ENCODE peak calls at places on chromosomes 3 and 15, in five cellular contexts. V is breast epithelium, Q is hepatocyte, J is tibial artery, P is left ventricle myocardium inferior. Y is an unnamed sample. For H3K4me1 and H3K9me3, the result is how much of the 10 kb centered on the place peaks cover.

GRCh38 chr15:90205050-90205848 is 4.1 kb downstream of the SEMA4B start:
- DNase-seq in V (no peak), Q (no peak), J (no peak), P (no peak), Y (no peak)

GRCh38 chr3:128343287-128344045 is 123.2 kb downstream of the DNAJB8 start:
- DNase-seq in V (peak), Q (peak), J (no peak), P (no peak), Y (no peak)

GRCh38 chr3:14265246-14265962 is 86.8 kb downstream of the LSM3 start:
- DNase-seq in V (no peak), Q (peak), J (no peak), P (no peak), Y (no peak)

GRCh38 chr3:108524547-108524946 is 14.2 kb upstream of the MYH15 start:
- DNase-seq in V (no peak), Q (no peak), J (no peak), P (no peak), Y (peak)

GRCh38 chr3:170730071-170730812 is 139.8 kb downstream of the RPL22L1 start:
- DNase-seq in V (no peak), Q (no peak), J (no peak), P (no peak), Y (no peak)

GRCh38 chr15:75366163-75366562 is 2.2 kb downstream of the MAN2C1 start:
- DNase-seq in V (no peak), Q (no peak), J (no peak), P (no peak), Y (no peak)

GRCh38 chr3:129868912-129869311 is 24.6 kb downstream of the TMCC1 start:
- DNase-seq in V (no peak), Q (no peak), J (no peak), P (no peak), Y (no peak)

GRCh38 chr3:25386686-25387271 is 41.3 kb upstream of the RARB start:
- DNase-seq in V (no peak), Q (no peak), J (no peak), P (no peak), Y (no peak)

GRCh38 chr3:149658444-149659172 is 783 bp upstream of the WWTR1 start:
- DNase-seq in V (peak), Q (peak), J (peak), P (peak), Y (peak)

GRCh38 chr3:132317229-132317948 is at the start of gene ACP3:
- DNase-seq in V (peak), Q (peak), J (peak), P (peak), Y (no peak)

GRCh38 chr15:45088801-45089711 is 24.9 kb downstream of the DUOX2 start:
- DNase-seq in V (no peak), Q (peak), J (no peak), P (no peak), Y (no peak)

GRCh38 chr3:186888569-186888968 is 41.8 kb upstream of the ST6GAL1 start:
- DNase-seq in V (no peak), Q (peak), J (no peak), P (no peak), Y (no peak)

GRCh38 chr3:59422312-59422711 is 372.5 kb upstream of the CFAP20DC start:
- DNase-seq in V (no peak), Q (no peak), J (no peak), P (no peak), Y (no peak)

GRCh38 chr15:64148581-64148980 is 3.0 kb upstream of the SNX22 start:
- DNase-seq in V (no peak), Q (no peak), J (no peak), P (no peak), Y (no peak)

DNA sequence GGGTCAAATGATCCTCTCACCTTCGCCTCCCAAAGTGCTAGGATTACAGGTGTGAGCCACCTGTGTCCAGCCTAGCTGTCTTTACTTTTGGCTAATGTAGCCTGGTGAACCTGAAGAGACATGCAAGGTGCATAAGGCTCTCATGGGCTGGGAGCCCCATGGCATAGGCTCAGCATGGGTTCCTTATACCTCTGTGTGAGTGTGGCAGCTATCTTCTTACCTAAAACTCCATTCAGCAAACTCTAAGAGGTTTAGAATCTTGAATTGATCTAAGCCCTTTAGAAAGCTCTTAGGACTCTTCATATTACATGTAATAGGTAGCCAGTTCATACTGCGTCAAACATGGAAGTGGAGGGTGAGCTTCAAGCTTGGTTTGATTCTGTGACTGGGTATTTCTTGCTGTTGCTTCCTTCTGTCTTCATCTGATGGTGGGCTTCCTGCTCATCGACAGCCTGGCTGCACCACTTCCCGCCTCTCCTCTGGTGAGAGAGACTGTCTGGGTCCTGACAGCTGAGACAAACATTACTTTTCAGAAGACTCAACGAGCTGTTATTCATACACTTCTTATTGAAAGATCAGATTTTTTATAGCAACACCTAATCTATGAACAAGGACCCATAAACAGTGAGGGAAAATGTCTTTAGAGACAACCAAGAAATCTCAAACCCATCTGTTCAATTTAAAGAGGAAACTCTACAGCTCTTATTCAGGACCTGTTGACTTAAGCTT is 19.3 kb upstream of the TKT start:
- DNase-seq in V (no peak), Q (no peak), J (no peak), P (no peak), Y (no peak)
- H3K4me3 ChIP-seq in V (no peak), Q (no peak), J (no peak), P (no peak), Y (no peak)

GRCh38 chr3:12015627-12016026 is 11.4 kb downstream of the SYN2 start:
- DNase-seq in V (no peak), Q (no peak), J (no peak), P (no peak), Y (no peak)

GRCh38 chr3:12014613-12015012 is 10.4 kb downstream of the SYN2 start:
- DNase-seq in V (no peak), Q (no peak), J (no peak), P (no peak), Y (no peak)

DNA sequence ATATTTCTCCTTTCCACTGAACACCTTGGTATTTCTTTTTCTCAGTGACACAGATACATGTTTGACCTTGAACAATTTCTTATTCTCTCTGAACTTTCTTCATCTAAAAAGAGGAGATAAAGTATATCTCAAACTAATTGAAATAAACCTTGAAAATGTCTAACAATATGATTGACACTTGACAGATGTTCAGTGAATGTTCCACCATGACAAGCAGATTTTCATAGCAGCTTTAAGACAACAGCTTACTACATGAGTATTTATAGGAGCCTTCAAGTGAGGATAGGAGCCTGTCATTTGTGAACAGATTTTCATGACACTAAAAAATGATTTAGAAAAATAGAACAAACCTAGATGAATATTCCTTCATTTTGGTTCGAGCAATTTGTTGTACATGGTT is 13.3 kb downstream of the SYN2 start:
- DNase-seq in V (no peak), Q (no peak), J (no peak), P (no peak), Y (no peak)
- H3K4me1 ChIP-seq in V (under half), Q (under half), J (under half), P (under half), Y (under half)

GRCh38 chr3:193716155-193716554 is 123.1 kb downstream of the OPA1 start:
- DNase-seq in V (no peak), Q (no peak), J (no peak), P (no peak), Y (no peak)
- H3K9me3 ChIP-seq in V (under half), Q (under half), J (under half), P (under half), Y (under half)

GRCh38 chr15:98599911-98600685 is 48.2 kb upstream of the IGF1R start:
- DNase-seq in V (peak), Q (peak), J (peak), P (no peak), Y (peak)
- H3K4me3 ChIP-seq in V (peak), Q (no peak), J (peak), P (peak), Y (peak)

DNA sequence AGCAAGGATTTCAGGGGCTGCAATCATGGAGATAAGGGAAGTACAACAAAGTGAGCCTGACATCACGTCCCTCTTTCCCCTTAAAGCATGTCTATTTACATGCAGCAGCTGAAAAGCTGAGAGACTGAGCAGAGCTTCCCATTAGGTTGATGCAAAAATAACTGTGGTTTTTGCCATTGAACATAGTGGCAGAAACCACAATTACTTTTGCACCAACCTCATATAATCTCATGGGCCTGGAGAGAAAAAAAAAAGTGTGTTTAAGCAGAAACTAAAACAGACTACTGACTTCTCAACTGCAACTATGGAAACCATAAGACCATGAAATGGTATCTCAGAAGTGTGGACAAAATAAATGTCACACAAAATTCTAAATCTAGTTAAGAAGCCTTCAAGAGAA is 48.2 kb downstream of the CCDC12 start:
- DNase-seq in V (no peak), Q (no peak), J (no peak), P (no peak), Y (peak)
- H3K4me1 ChIP-seq in V (under half), Q (under half), J (half or more), P (half or more), Y (half or more)